ENCODE peak calls at places on chromosomes 13 and 19, in nine cellular contexts. One of them, this sample, is unnamed.

GRCh38 chr19:2051771-2052704 is 994 bp upstream of the MKNK2 start:
- DNase-seq in activated CD8-positive, alpha-beta T cell treated with anti-CD3 and anti-CD28 coated beads, Interleukin-2, amount 10 ng/mL, durations not matched to agents 7 days and 5 days: peak; percentile 72
- DNase-seq in left colon: peak; percentile 81
- DNase-seq in RPMI7951: peak; percentile 34
- DNase-seq in ovary: peak; percentile 89
- DNase-seq in osteocyte: no peak
- DNase-seq in neuronal stem cell: no peak
- DNase-seq in left cardiac atrium: peak; percentile 76
- DNase-seq in stimulated activated CD4-positive, alpha-beta T cell treated with anti-CD3 and anti-CD28 coated beads, Interleukin-4, amount 100 ng/mL, for 24 hours: peak; percentile 37
- DNase-seq in this sample: peak; percentile 44

GRCh38 chr19:16445238-16446107 is 26.3 kb downstream of the EPS15L1 start:
- DNase-seq in activated CD8-positive, alpha-beta T cell treated with anti-CD3 and anti-CD28 coated beads, Interleukin-2, amount 10 ng/mL, durations not matched to agents 7 days and 5 days: no peak
- DNase-seq in left cardiac atrium: no peak
- DNase-seq in RPMI7951: peak; percentile 77
- DNase-seq in ovary: no peak
- DNase-seq in left colon: no peak
- DNase-seq in neuronal stem cell: no peak
- DNase-seq in stimulated activated CD4-positive, alpha-beta T cell treated with anti-CD3 and anti-CD28 coated beads, Interleukin-4, amount 100 ng/mL, for 24 hours: no peak
- DNase-seq in osteocyte: no peak
- DNase-seq in this sample: no peak

GRCh38 chr13:36918246-36919060 is 1.6 kb downstream of the SMAD9 start:
- DNase-seq in neuronal stem cell: no peak
- DNase-seq in activated CD8-positive, alpha-beta T cell treated with anti-CD3 and anti-CD28 coated beads, Interleukin-2, amount 10 ng/mL, durations not matched to agents 7 days and 5 days: no peak
- DNase-seq in left colon: no peak
- DNase-seq in osteocyte: no peak
- DNase-seq in stimulated activated CD4-positive, alpha-beta T cell treated with anti-CD3 and anti-CD28 coated beads, Interleukin-4, amount 100 ng/mL, for 24 hours: no peak
- DNase-seq in ovary: no peak
- DNase-seq in RPMI7951: no peak
- DNase-seq in left cardiac atrium: no peak
- DNase-seq in this sample: no peak

GRCh38 chr19:19447536-19448237 is 42.2 kb downstream of the GATAD2A start:
- DNase-seq in osteocyte: no peak
- DNase-seq in left colon: no peak
- DNase-seq in RPMI7951: no peak
- DNase-seq in activated CD8-positive, alpha-beta T cell treated with anti-CD3 and anti-CD28 coated beads, Interleukin-2, amount 10 ng/mL, durations not matched to agents 7 days and 5 days: peak; percentile 78
- DNase-seq in stimulated activated CD4-positive, alpha-beta T cell treated with anti-CD3 and anti-CD28 coated beads, Interleukin-4, amount 100 ng/mL, for 24 hours: no peak
- DNase-seq in neuronal stem cell: no peak
- DNase-seq in left cardiac atrium: no peak
- DNase-seq in ovary: no peak
- DNase-seq in this sample: peak; percentile 25

GRCh38 chr13:112558696-112559418 is 29.1 kb downstream of the TUBGCP3 start:
- DNase-seq in left colon: no peak
- DNase-seq in stimulated activated CD4-positive, alpha-beta T cell treated with anti-CD3 and anti-CD28 coated beads, Interleukin-4, amount 100 ng/mL, for 24 hours: no peak
- DNase-seq in neuronal stem cell: no peak
- DNase-seq in activated CD8-positive, alpha-beta T cell treated with anti-CD3 and anti-CD28 coated beads, Interleukin-2, amount 10 ng/mL, durations not matched to agents 7 days and 5 days: no peak
- DNase-seq in left cardiac atrium: no peak
- DNase-seq in osteocyte: no peak
- DNase-seq in ovary: no peak
- DNase-seq in RPMI7951: no peak
- DNase-seq in this sample: no peak

GRCh38 chr19:6521718-6522646 is 8.8 kb upstream of the TNFSF9 start:
- DNase-seq in osteocyte: no peak
- DNase-seq in stimulated activated CD4-positive, alpha-beta T cell treated with anti-CD3 and anti-CD28 coated beads, Interleukin-4, amount 100 ng/mL, for 24 hours: peak; percentile 54
- DNase-seq in activated CD8-positive, alpha-beta T cell treated with anti-CD3 and anti-CD28 coated beads, Interleukin-2, amount 10 ng/mL, durations not matched to agents 7 days and 5 days: peak; percentile 61
- DNase-seq in RPMI7951: no peak
- DNase-seq in ovary: no peak
- DNase-seq in left colon: no peak
- DNase-seq in neuronal stem cell: no peak
- DNase-seq in left cardiac atrium: no peak
- DNase-seq in this sample: peak; percentile 20

GRCh38 chr13:100089633-100090032 is 740 bp downstream of the PCCA start:
- DNase-seq in left colon: no peak
- DNase-seq in ovary: no peak
- DNase-seq in RPMI7951: peak; percentile 11
- DNase-seq in neuronal stem cell: no peak
- DNase-seq in osteocyte: no peak
- DNase-seq in activated CD8-positive, alpha-beta T cell treated with anti-CD3 and anti-CD28 coated beads, Interleukin-2, amount 10 ng/mL, durations not matched to agents 7 days and 5 days: peak; percentile 32
- DNase-seq in left cardiac atrium: no peak
- DNase-seq in stimulated activated CD4-positive, alpha-beta T cell treated with anti-CD3 and anti-CD28 coated beads, Interleukin-4, amount 100 ng/mL, for 24 hours: peak; percentile 4
- DNase-seq in this sample: peak; percentile 14

GRCh38 chr19:29417048-29417447 is 108.7 kb upstream of the VSTM2B start:
- DNase-seq in ovary: no peak
- DNase-seq in activated CD8-positive, alpha-beta T cell treated with anti-CD3 and anti-CD28 coated beads, Interleukin-2, amount 10 ng/mL, durations not matched to agents 7 days and 5 days: no peak
- DNase-seq in osteocyte: no peak
- DNase-seq in RPMI7951: no peak
- DNase-seq in stimulated activated CD4-positive, alpha-beta T cell treated with anti-CD3 and anti-CD28 coated beads, Interleukin-4, amount 100 ng/mL, for 24 hours: no peak
- DNase-seq in left cardiac atrium: no peak
- DNase-seq in neuronal stem cell: no peak
- DNase-seq in left colon: no peak
- DNase-seq in this sample: no peak